ENCODE peak calls at places on chromosomes 6 and 20, in four cellular contexts. Y is cardiac muscle cell; X is stimulated activated CD4-positive, alpha-beta T cell treated with anti-CD3 and anti-CD28 coated beads, Interleukin-12 subunit alpha, Interleukin-12 subunit beta, amount 100 ng/mL, for 4 hours; O is stimulated activated effector memory CD8-positive, alpha-beta T cell treated with anti-CD3 and anti-CD28 coated beads, Interleukin-12 subunit alpha, Interleukin-12 subunit beta, amount 100 ng/mL, for 72 hours. C is an unnamed sample.

GRCh38 chr20:63100926-63101699 is 94.3 kb upstream of the BHLHE23 start:
- DNase-seq in Y (no peak), X (no peak), O (no peak), C (peak; percentile 54)

GRCh38 chr20:63554361-63555278 is 661 bp downstream of the FNDC11 start:
- DNase-seq in Y (no peak), X (no peak), O (no peak), C (no peak)

GRCh38 chr6:53728570-53729194 is 63.1 kb upstream of the KLHL31 start:
- DNase-seq in Y (peak; percentile 58), X (peak; percentile 45), O (peak; percentile 55), C (peak; percentile 79)

GRCh38 chr6:105794263-105794662 is 291.9 kb upstream of the PRDM1 start:
- DNase-seq in Y (no peak), X (no peak), O (no peak), C (no peak)

GRCh38 chr20:61130156-61130555 is 121.9 kb upstream of the CDH4 start:
- DNase-seq in Y (no peak), X (no peak), O (no peak), C (no peak)

GRCh38 chr6:135002229-135002844 is 52.3 kb downstream of the HBS1L start:
- DNase-seq in Y (peak; percentile 38), X (no peak), O (no peak), C (no peak)

GRCh38 chr20:49579874-49580817 is 12.2 kb upstream of the PTGIS start:
- DNase-seq in Y (peak; percentile 92), X (no peak), O (no peak), C (peak; percentile 39)

GRCh38 chr6:1832844-1833787 is 223.4 kb downstream of the FOXC1 start:
- DNase-seq in Y (peak; percentile 64), X (no peak), O (no peak), C (no peak)

GRCh38 chr6:50849781-50850180 is 31.1 kb downstream of the TFAP2B start:
- DNase-seq in Y (no peak), X (no peak), O (no peak), C (no peak)

GRCh38 chr6:122808121-122808885 is 19.2 kb downstream of the SMPDL3A start:
- DNase-seq in Y (no peak), X (no peak), O (no peak), C (no peak)

GRCh38 chr6:95685817-95686216 is 108.5 kb downstream of the MANEA start:
- DNase-seq in Y (no peak), X (no peak), O (no peak), C (no peak)

GRCh38 chr6:87808005-87808757 is 106.1 kb upstream of the AKIRIN2 start:
- DNase-seq in Y (peak; percentile 32), X (no peak), O (no peak), C (no peak)

GRCh38 chr6:158211273-158212055 is 43.3 kb downstream of the GTF2H5 start:
- DNase-seq in Y (peak; percentile 40), X (no peak), O (no peak), C (peak; percentile 78)

GRCh38 chr20:22403860-22404608 is 180.3 kb downstream of the FOXA2 start:
- DNase-seq in Y (peak; percentile 37), X (no peak), O (no peak), C (no peak)

GRCh38 chr6:149079911-149080501 is 237.5 kb upstream of the TAB2 start:
- DNase-seq in Y (peak; percentile 61), X (no peak), O (no peak), C (no peak)

GRCh38 chr6:35354361-35355135 is 12.2 kb downstream of the PPARD start:
- DNase-seq in Y (no peak), X (no peak), O (no peak), C (no peak)

GRCh38 chr6:25006565-25007001 is 70.8 kb upstream of the RIPOR2 start:
- DNase-seq in Y (peak; percentile 83), X (no peak), O (no peak), C (peak; percentile 84)

GRCh38 chr6:41577865-41578713 is 31.9 kb downstream of the FOXP4 start:
- DNase-seq in Y (peak; percentile 48), X (no peak), O (no peak), C (no peak)

GRCh38 chr20:33811763-33812672 is 870 bp downstream of the CHMP4B start:
- DNase-seq in Y (peak; percentile 78), X (peak; percentile 14), O (peak; percentile 10), C (peak; percentile 78)

GRCh38 chr20:11919046-11919445 is 1.4 kb downstream of the BTBD3 start:
- DNase-seq in Y (peak; percentile 36), X (no peak), O (no peak), C (no peak)

GRCh38 chr6:140061422-140062041 is 687.1 kb upstream of the CITED2 start:
- DNase-seq in Y (no peak), X (no peak), O (no peak), C (no peak)

GRCh38 chr6:110826236-110827129 is 11.2 kb upstream of the CDK19 start:
- DNase-seq in Y (no peak), X (no peak), O (no peak), C (no peak)

GRCh38 chr6:87481936-87482335 is 9.2 kb downstream of the SLC35A1 start:
- DNase-seq in Y (no peak), X (no peak), O (no peak), C (no peak)

GRCh38 chr20:23442436-23442835 is 3.0 kb downstream of the CSTL1 start:
- DNase-seq in Y (no peak), X (no peak), O (no peak), C (no peak)

GRCh38 chr6:168353041-168353440 is 33.5 kb upstream of the DACT2 start:
- DNase-seq in Y (no peak), X (no peak), O (no peak), C (no peak)

GRCh38 chr6:84309336-84309735 is 81.9 kb upstream of the CEP162 start:
- DNase-seq in Y (no peak), X (no peak), O (no peak), C (no peak)

GRCh38 chr6:114364295-114364694 is 21.5 kb upstream of the HS3ST5 start:
- DNase-seq in Y (no peak), X (no peak), O (no peak), C (no peak)

GRCh38 chr6:150231456-150231855 is 88.6 kb downstream of the PPP1R14C start:
- DNase-seq in Y (peak; percentile 50), X (no peak), O (no peak), C (no peak)

GRCh38 chr6:158819213-158819976 is at the start of gene EZR:
- DNase-seq in Y (peak; percentile 80), X (peak; percentile 84), O (peak; percentile 57), C (peak; percentile 84)

GRCh38 chr6:6713660-6714446 is 125.3 kb downstream of the LY86 start:
- DNase-seq in Y (peak; percentile 40), X (no peak), O (no peak), C (no peak)

GRCh38 chr6:56604186-56604585 is 38.5 kb downstream of the DST start:
- DNase-seq in Y (no peak), X (no peak), O (no peak), C (no peak)

GRCh38 chr6:12324096-12324495 is 33.9 kb downstream of the EDN1 start:
- DNase-seq in Y (peak; percentile 47), X (no peak), O (no peak), C (no peak)